ENCODE peak calls at places on chromosomes 3 and 15, in eight cellular contexts. E is mucosa of descending colon, Q is ovary, F is bronchial epithelial cell, V is choroid plexus epithelial cell, B is AG04450, Y is spleen, W is neural crest cell. U is an unnamed sample.

GRCh38 chr15:70088887-70089691 is 8.6 kb downstream of the TLE3 start:
- DNase-seq in F (no peak), Y (peak), V (peak), W (no peak), E (peak), Q (no peak), B (no peak), U (no peak)

GRCh38 chr15:41490355-41490754 is 3.3 kb upstream of the ITPKA start:
- DNase-seq in Q (no peak), F (peak), E (no peak), B (peak), V (peak), Y (no peak), W (no peak), U (no peak)

GRCh38 chr3:148075829-148076716 is 621.6 kb upstream of the AGTR1 start:
- DNase-seq in W (no peak), Q (no peak), E (no peak), B (peak), Y (no peak), F (peak), V (peak), U (no peak)

GRCh38 chr15:77673801-77674317 is 41.1 kb upstream of the LINGO1 start:
- DNase-seq in V (no peak), Q (no peak), W (no peak), F (no peak), Y (no peak), E (no peak), B (no peak), U (no peak)

GRCh38 chr3:184040010-184040409 is 8.5 kb downstream of the HTR3D start:
- DNase-seq in W (no peak), Y (no peak), Q (no peak), F (no peak), B (no peak), E (no peak), V (peak), U (no peak)

GRCh38 chr15:98834976-98835375 is 172.6 kb downstream of the PGPEP1L start:
- DNase-seq in F (no peak), E (no peak), B (no peak), V (no peak), Q (no peak), W (no peak), Y (no peak), U (no peak)

GRCh38 chr3:172904817-172905479 is 154.4 kb downstream of the ECT2 start:
- DNase-seq in V (no peak), Q (no peak), F (no peak), E (no peak), Y (no peak), W (no peak), B (no peak), U (no peak)

GRCh38 chr15:29456964-29457363 is 187.3 kb upstream of the NSMCE3 start:
- DNase-seq in Q (no peak), B (no peak), F (no peak), W (no peak), Y (no peak), V (no peak), E (no peak), U (no peak)

GRCh38 chr3:45942051-45942825 is 1.0 kb upstream of the CXCR6 start:
- DNase-seq in F (no peak), V (no peak), Y (no peak), Q (no peak), E (no peak), W (no peak), B (no peak), U (no peak)

GRCh38 chr3:49124203-49124602 is 3.6 kb upstream of the USP19 start:
- DNase-seq in B (no peak), E (no peak), F (no peak), Y (no peak), V (no peak), Q (no peak), W (no peak), U (no peak)

GRCh38 chr3:190024912-190025311 is 95.8 kb downstream of the P3H2 start:
- DNase-seq in Y (no peak), B (no peak), E (no peak), W (no peak), V (peak), F (peak), Q (no peak), U (no peak)

GRCh38 chr3:99848433-99848832 is 30.8 kb downstream of the CMSS1 start:
- DNase-seq in Y (no peak), B (no peak), W (no peak), Q (no peak), E (no peak), V (no peak), F (no peak), U (no peak)

GRCh38 chr3:33063651-33064051 is 33.3 kb downstream of the GLB1 start:
- DNase-seq in B (no peak), F (no peak), E (no peak), W (no peak), Q (no peak), V (peak), Y (no peak), U (no peak)

GRCh38 chr3:175294793-175295192 is 435.7 kb downstream of the NAALADL2 start:
- DNase-seq in W (no peak), B (no peak), Y (no peak), Q (no peak), F (no peak), V (no peak), E (no peak), U (no peak)

GRCh38 chr15:36434160-36434559 is 145.3 kb upstream of the CDIN1 start:
- DNase-seq in Y (no peak), F (no peak), W (no peak), V (no peak), B (no peak), E (no peak), Q (no peak), U (no peak)

GRCh38 chr3:170703121-170703588 is 117.3 kb upstream of the SLC7A14 start:
- DNase-seq in W (no peak), E (no peak), F (peak), V (peak), Y (no peak), B (peak), Q (no peak), U (no peak)

GRCh38 chr3:100875239-100875638 is 118.0 kb downstream of the ABI3BP start:
- DNase-seq in Y (no peak), V (peak), W (no peak), F (peak), Q (peak), E (peak), B (no peak), U (no peak)

GRCh38 chr15:79989682-79990081 is 18.7 kb upstream of the BCL2A1 start:
- DNase-seq in V (peak), Q (no peak), Y (no peak), E (no peak), W (no peak), B (no peak), F (peak), U (no peak)

GRCh38 chr3:41847679-41848078 is 114.2 kb downstream of the ULK4 start:
- DNase-seq in Y (no peak), F (no peak), E (no peak), Q (no peak), V (no peak), B (no peak), W (no peak), U (no peak)

GRCh38 chr15:31083394-31083790 is 18.1 kb downstream of the TRPM1 start:
- DNase-seq in B (no peak), E (peak), F (no peak), W (no peak), Y (no peak), V (no peak), Q (no peak), U (no peak)

GRCh38 chr15:88069561-88069960 is 187.0 kb downstream of the NTRK3 start:
- DNase-seq in Q (no peak), Y (no peak), F (no peak), V (no peak), W (no peak), E (no peak), B (no peak), U (no peak)

GRCh38 chr3:171393032-171393744 is 67.0 kb downstream of the TNIK start:
- DNase-seq in E (no peak), Q (no peak), F (no peak), W (no peak), B (peak), Y (no peak), V (peak), U (no peak)

GRCh38 chr3:64267774-64268604 is 42.7 kb upstream of the PRICKLE2 start:
- DNase-seq in B (peak), E (peak), V (peak), F (peak), Y (no peak), Q (peak), W (peak), U (peak)

GRCh38 chr15:39692464-39693327 is 89.9 kb downstream of the FSIP1 start:
- DNase-seq in V (no peak), B (no peak), Q (no peak), F (peak), E (peak), Y (no peak), W (peak), U (no peak)

GRCh38 chr15:63369296-63369695 is 12.3 kb downstream of the CA12 start:
- DNase-seq in Y (peak), E (peak), V (no peak), Q (no peak), B (no peak), F (no peak), W (no peak), U (no peak)

GRCh38 chr3:16319307-16319706 is 54.3 kb downstream of the OXNAD1 start:
- DNase-seq in V (no peak), B (no peak), W (no peak), Q (no peak), E (no peak), Y (no peak), F (no peak), U (no peak)
- TF ChIP-seq CTCF in V (peak), B (peak), W (peak), Q (no peak), E (no peak), Y (no peak), F (peak), U (peak)

GRCh38 chr3:141050576-141050912 is 603 bp upstream of the SPSB4 start:
- DNase-seq in W (no peak), F (no peak), V (no peak), Y (no peak), Q (no peak), B (no peak), E (no peak), U (no peak)

GRCh38 chr3:141049681-141050080 is 1.5 kb upstream of the SPSB4 start:
- DNase-seq in F (no peak), Y (no peak), E (no peak), B (no peak), W (no peak), Q (no peak), V (peak), U (no peak)

GRCh38 chr3:141051641-141052569 is 758 bp downstream of the SPSB4 start:
- DNase-seq in V (peak), W (peak), F (peak), E (no peak), B (no peak), Y (no peak), Q (no peak), U (peak)

GRCh38 chr3:141052570-141053069 is 1.5 kb downstream of the SPSB4 start:
- DNase-seq in F (no peak), Y (no peak), E (no peak), W (peak), Q (no peak), B (no peak), V (no peak), U (no peak)

DNA sequence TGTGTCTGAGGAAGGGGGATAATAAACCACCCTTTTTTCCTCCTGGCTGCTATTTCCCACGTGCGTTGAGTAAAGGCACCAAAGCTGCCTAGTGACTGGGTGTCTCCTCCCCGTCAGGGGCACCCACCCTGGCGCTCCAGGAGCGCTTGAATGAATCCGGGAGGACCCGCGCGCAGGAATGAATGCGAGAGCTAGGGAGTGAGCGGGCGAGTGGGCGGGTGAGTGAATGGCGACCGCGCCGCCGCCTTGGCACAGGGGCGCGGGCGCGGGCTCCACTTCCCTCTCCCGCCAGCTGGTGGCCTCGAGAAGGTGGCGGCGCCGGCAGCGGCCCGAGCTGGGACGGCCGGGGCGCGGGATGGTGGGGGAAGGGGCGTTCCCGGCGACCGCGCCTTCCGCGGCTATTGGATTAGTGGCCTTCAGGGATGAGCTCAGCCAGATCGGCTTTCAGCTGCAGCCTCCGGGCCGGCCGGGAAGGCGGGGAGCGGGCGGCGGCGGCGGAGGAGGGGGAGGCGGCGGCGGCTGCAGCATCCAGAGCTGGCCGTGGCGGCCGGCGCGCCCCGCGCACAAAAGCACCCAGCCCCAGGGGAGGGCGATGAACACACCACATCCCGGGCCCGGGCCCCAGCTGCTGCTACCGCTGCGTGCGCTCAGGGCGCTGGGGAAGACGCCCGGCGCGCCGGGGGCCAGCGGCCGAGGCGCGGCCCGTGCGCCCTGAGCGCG is at the start of gene SPSB4:
- DNase-seq in F (peak), Y (peak), V (peak), Q (no peak), W (peak), B (no peak), E (peak), U (peak)
- TF ChIP-seq CTCF in F (peak), Y (no peak), V (no peak), Q (no peak), W (peak), B (no peak), E (no peak), U (peak)

GRCh38 chr15:25787855-25788521 is 75.1 kb downstream of the ATP10A start:
- DNase-seq in E (no peak), W (no peak), F (peak), Q (peak), V (no peak), B (no peak), Y (peak), U (no peak)
- TF ChIP-seq CTCF in E (no peak), W (no peak), F (no peak), Q (no peak), V (no peak), B (no peak), Y (no peak), U (no peak)

DNA sequence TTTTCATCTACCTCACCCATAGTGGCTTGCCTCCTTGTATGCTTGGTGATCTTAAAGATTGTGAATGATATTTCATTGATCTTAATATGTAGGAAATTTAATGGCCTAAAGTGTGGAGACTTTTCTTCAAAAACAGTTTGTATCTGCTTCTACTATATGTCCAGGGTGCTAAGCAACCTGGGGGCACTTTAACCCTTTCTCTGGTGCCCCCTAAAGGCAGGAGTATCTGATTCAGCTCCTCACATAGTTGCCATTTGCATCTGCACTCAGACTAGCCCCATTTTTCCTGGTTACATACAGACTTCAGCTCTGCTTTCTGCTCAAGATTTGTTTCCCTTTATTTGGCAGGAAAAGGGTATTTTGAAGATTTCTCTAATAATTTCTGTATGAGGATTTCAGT is 5.2 kb upstream of the PFN2 start:
- DNase-seq in F (no peak), Q (no peak), E (no peak), B (no peak), Y (no peak), V (no peak), W (no peak), U (no peak)
- TF ChIP-seq CTCF in F (no peak), Q (no peak), E (no peak), B (no peak), Y (no peak), V (no peak), W (no peak), U (peak)